ENCODE peak calls at places on chromosomes 2 and 18, in six cellular contexts. A is MV-4-11; S is NCI-H2029; W is caudate nucleus; T is activated CD4-positive, alpha-beta T cell treated with anti-CD3 and anti-CD28 coated beads for 36 hours; K is retinal pigment epithelial cell. V is an unnamed sample.

GRCh38 chr18:78641689-78642231 is 337.9 kb upstream of the SALL3 start:
- DNase-seq in A (peak; percentile 93), S (no peak), W (no peak), T (no peak), K (no peak), V (no peak)

GRCh38 chr2:224023188-224023587 is 15.9 kb downstream of the SERPINE2 start:
- DNase-seq in A (no peak), S (peak; percentile 26), W (no peak), T (no peak), K (no peak), V (peak; percentile 76)

GRCh38 chr2:215657844-215658243 is 222.0 kb upstream of the FN1 start:
- DNase-seq in A (no peak), S (no peak), W (no peak), T (no peak), K (peak; percentile 64), V (peak; percentile 77)

GRCh38 chr2:239055756-239056493 is 208.0 kb downstream of the TWIST2 start:
- DNase-seq in A (peak; percentile 48), S (no peak), W (no peak), T (no peak), K (no peak), V (no peak)

GRCh38 chr2:97699765-97700444 is 13.5 kb upstream of the ZAP70 start:
- DNase-seq in A (peak; percentile 80), S (peak; percentile 15), W (no peak), T (peak; percentile 84), K (peak; percentile 19), V (no peak)

GRCh38 chr2:203650860-203651613 is 55.4 kb upstream of the CD28 start:
- DNase-seq in A (peak; percentile 57), S (peak; percentile 84), W (no peak), T (peak; percentile 20), K (no peak), V (peak; percentile 43)

GRCh38 chr18:58335821-58336220 is 291.8 kb downstream of the NEDD4L start:
- DNase-seq in A (no peak), S (no peak), W (no peak), T (no peak), K (no peak), V (no peak)

GRCh38 chr18:68925268-68925667 is 127.4 kb downstream of the CCDC102B start:
- DNase-seq in A (peak; percentile 0), S (no peak), W (no peak), T (no peak), K (no peak), V (no peak)

GRCh38 chr2:20635096-20635475 is 15.8 kb downstream of the HS1BP3 start:
- DNase-seq in A (no peak), S (peak; percentile 28), W (no peak), T (no peak), K (no peak), V (no peak)

GRCh38 chr2:149329068-149329467 is 1.3 kb upstream of the LYPD6 start:
- DNase-seq in A (no peak), S (no peak), W (no peak), T (no peak), K (no peak), V (no peak)

GRCh38 chr18:10135302-10135926 is 221.6 kb downstream of the VAPA start:
- DNase-seq in A (no peak), S (no peak), W (no peak), T (no peak), K (no peak), V (no peak)

GRCh38 chr2:148258124-148258523 is 237.2 kb downstream of the MBD5 start:
- DNase-seq in A (no peak), S (no peak), W (no peak), T (no peak), K (no peak), V (no peak)

GRCh38 chr2:171847627-171848026 is 46.4 kb downstream of the SLC25A12 start:
- DNase-seq in A (peak; percentile 66), S (no peak), W (no peak), T (no peak), K (no peak), V (no peak)

GRCh38 chr2:48200591-48201293 is 294.4 kb upstream of the FBXO11 start:
- DNase-seq in A (no peak), S (no peak), W (no peak), T (no peak), K (no peak), V (no peak)

GRCh38 chr18:12656671-12657047 is 1.2 kb downstream of the SPIRE1 start:
- DNase-seq in A (no peak), S (no peak), W (no peak), T (no peak), K (no peak), V (no peak)

GRCh38 chr2:215060851-215061541 is 77.4 kb downstream of the ABCA12 start:
- DNase-seq in A (no peak), S (no peak), W (no peak), T (no peak), K (no peak), V (no peak)

GRCh38 chr2:171289938-171290480 is 129.3 kb upstream of the TLK1 start:
- DNase-seq in A (no peak), S (no peak), W (no peak), T (no peak), K (no peak), V (no peak)

GRCh38 chr2:67871696-67872320 is 191.0 kb downstream of the C1D start:
- DNase-seq in A (no peak), S (no peak), W (no peak), T (no peak), K (peak; percentile 77), V (peak; percentile 88)

GRCh38 chr2:83051538-83052192 is 1407.4 kb downstream of the SUCLG1 start:
- DNase-seq in A (peak; percentile 1), S (no peak), W (no peak), T (no peak), K (peak; percentile 22), V (no peak)

GRCh38 chr2:105038383-105039061 is 653 bp downstream of the MRPS9 start:
- DNase-seq in A (no peak), S (no peak), W (no peak), T (no peak), K (no peak), V (no peak)

GRCh38 chr2:11203480-11203879 is 48.2 kb downstream of the SLC66A3 start:
- DNase-seq in A (peak; percentile 81), S (no peak), W (no peak), T (no peak), K (no peak), V (no peak)

GRCh38 chr2:204264068-204264693 is 281.1 kb upstream of the PARD3B start:
- DNase-seq in A (no peak), S (no peak), W (no peak), T (no peak), K (no peak), V (no peak)

GRCh38 chr2:157837851-157838441 is 38.2 kb downstream of the ACVR1 start:
- DNase-seq in A (no peak), S (peak; percentile 86), W (no peak), T (no peak), K (no peak), V (no peak)

GRCh38 chr18:79062806-79063205 is 6.4 kb upstream of the ATP9B start:
- DNase-seq in A (no peak), S (no peak), W (no peak), T (no peak), K (no peak), V (no peak)

GRCh38 chr18:79507076-79507545 is 111.4 kb downstream of the NFATC1 start:
- DNase-seq in A (peak; percentile 69), S (no peak), W (no peak), T (peak; percentile 51), K (no peak), V (no peak)

GRCh38 chr2:161876416-161876815 is 197.6 kb downstream of the DPP4 start:
- DNase-seq in A (no peak), S (no peak), W (no peak), T (no peak), K (no peak), V (no peak)